ENCODE peak calls at places on chromosome 7, in six cellular contexts. One of them, this sample, is unnamed.

GRCh38 chr7:157291404-157292080 is 45.3 kb upstream of the DNAJB6 start:
- DNase-seq in AG10803: no peak
- DNase-seq in GDM1: no peak
- DNase-seq in glomerular endothelial cell: no peak
- DNase-seq in adipocyte: no peak
- DNase-seq in stimulated activated CD8-positive, alpha-beta memory T cell treated with anti-CD3 and anti-CD28 coated beads, Interleukin-7, amount 100 ng/mL, for 24 hours: no peak
- DNase-seq in this sample: no peak

GRCh38 chr7:47132471-47132870 is 449.4 kb downstream of the TNS3 start:
- DNase-seq in adipocyte: peak; percentile 14
- DNase-seq in GDM1: no peak
- DNase-seq in AG10803: peak; percentile 28
- DNase-seq in glomerular endothelial cell: no peak
- DNase-seq in stimulated activated CD8-positive, alpha-beta memory T cell treated with anti-CD3 and anti-CD28 coated beads, Interleukin-7, amount 100 ng/mL, for 24 hours: no peak
- DNase-seq in this sample: peak; percentile 84

GRCh38 chr7:984361-985126 is 1.6 kb downstream of the CYP2W1 start:
- DNase-seq in AG10803: no peak
- DNase-seq in adipocyte: no peak
- DNase-seq in GDM1: no peak
- DNase-seq in glomerular endothelial cell: no peak
- DNase-seq in stimulated activated CD8-positive, alpha-beta memory T cell treated with anti-CD3 and anti-CD28 coated beads, Interleukin-7, amount 100 ng/mL, for 24 hours: no peak
- DNase-seq in this sample: no peak

GRCh38 chr7:26854932-26855331 is 9.5 kb downstream of the SKAP2 start:
- DNase-seq in GDM1: no peak
- DNase-seq in stimulated activated CD8-positive, alpha-beta memory T cell treated with anti-CD3 and anti-CD28 coated beads, Interleukin-7, amount 100 ng/mL, for 24 hours: no peak
- DNase-seq in adipocyte: no peak
- DNase-seq in AG10803: no peak
- DNase-seq in glomerular endothelial cell: no peak
- DNase-seq in this sample: no peak

GRCh38 chr7:45052011-45052410 is 36.8 kb downstream of the NACAD start:
- DNase-seq in AG10803: no peak
- DNase-seq in adipocyte: no peak
- DNase-seq in stimulated activated CD8-positive, alpha-beta memory T cell treated with anti-CD3 and anti-CD28 coated beads, Interleukin-7, amount 100 ng/mL, for 24 hours: no peak
- DNase-seq in GDM1: no peak
- DNase-seq in glomerular endothelial cell: no peak
- DNase-seq in this sample: no peak

GRCh38 chr7:28703054-28703765 is 254.9 kb downstream of the TRIL start:
- DNase-seq in glomerular endothelial cell: no peak
- DNase-seq in GDM1: no peak
- DNase-seq in AG10803: no peak
- DNase-seq in stimulated activated CD8-positive, alpha-beta memory T cell treated with anti-CD3 and anti-CD28 coated beads, Interleukin-7, amount 100 ng/mL, for 24 hours: no peak
- DNase-seq in adipocyte: no peak
- DNase-seq in this sample: no peak

GRCh38 chr7:156820445-156821063 is 72.4 kb downstream of the LMBR1 start:
- DNase-seq in adipocyte: no peak
- DNase-seq in glomerular endothelial cell: no peak
- DNase-seq in GDM1: no peak
- DNase-seq in stimulated activated CD8-positive, alpha-beta memory T cell treated with anti-CD3 and anti-CD28 coated beads, Interleukin-7, amount 100 ng/mL, for 24 hours: no peak
- DNase-seq in AG10803: no peak
- DNase-seq in this sample: no peak

GRCh38 chr7:129307592-129307991 is 82.8 kb downstream of the AHCYL2 start:
- DNase-seq in AG10803: no peak
- DNase-seq in GDM1: no peak
- DNase-seq in glomerular endothelial cell: no peak
- DNase-seq in adipocyte: no peak
- DNase-seq in stimulated activated CD8-positive, alpha-beta memory T cell treated with anti-CD3 and anti-CD28 coated beads, Interleukin-7, amount 100 ng/mL, for 24 hours: no peak
- DNase-seq in this sample: no peak

GRCh38 chr7:107130487-107131220 is 38.1 kb upstream of the HBP1 start:
- DNase-seq in adipocyte: no peak
- DNase-seq in stimulated activated CD8-positive, alpha-beta memory T cell treated with anti-CD3 and anti-CD28 coated beads, Interleukin-7, amount 100 ng/mL, for 24 hours: no peak
- DNase-seq in AG10803: peak; percentile 8
- DNase-seq in glomerular endothelial cell: no peak
- DNase-seq in GDM1: no peak
- DNase-seq in this sample: no peak

GRCh38 chr7:155984609-155985405 is 172.5 kb upstream of the SHH start:
- DNase-seq in GDM1: no peak
- DNase-seq in AG10803: no peak
- DNase-seq in stimulated activated CD8-positive, alpha-beta memory T cell treated with anti-CD3 and anti-CD28 coated beads, Interleukin-7, amount 100 ng/mL, for 24 hours: no peak
- DNase-seq in adipocyte: no peak
- DNase-seq in glomerular endothelial cell: no peak
- DNase-seq in this sample: no peak

GRCh38 chr7:36409180-36409579 is 19.5 kb downstream of the ANLN start:
- DNase-seq in stimulated activated CD8-positive, alpha-beta memory T cell treated with anti-CD3 and anti-CD28 coated beads, Interleukin-7, amount 100 ng/mL, for 24 hours: no peak
- DNase-seq in adipocyte: no peak
- DNase-seq in AG10803: no peak
- DNase-seq in GDM1: no peak
- DNase-seq in glomerular endothelial cell: no peak
- DNase-seq in this sample: no peak

GRCh38 chr7:31407277-31407676 is 66.8 kb upstream of the NEUROD6 start:
- DNase-seq in stimulated activated CD8-positive, alpha-beta memory T cell treated with anti-CD3 and anti-CD28 coated beads, Interleukin-7, amount 100 ng/mL, for 24 hours: no peak
- DNase-seq in GDM1: no peak
- DNase-seq in adipocyte: no peak
- DNase-seq in AG10803: no peak
- DNase-seq in glomerular endothelial cell: no peak
- DNase-seq in this sample: no peak

GRCh38 chr7:147707926-147708325 is 882.6 kb upstream of the C7orf33 start:
- DNase-seq in adipocyte: no peak
- DNase-seq in stimulated activated CD8-positive, alpha-beta memory T cell treated with anti-CD3 and anti-CD28 coated beads, Interleukin-7, amount 100 ng/mL, for 24 hours: no peak
- DNase-seq in glomerular endothelial cell: no peak
- DNase-seq in AG10803: no peak
- DNase-seq in GDM1: no peak
- DNase-seq in this sample: no peak

GRCh38 chr7:1534330-1535099 is 4.0 kb downstream of the MAFK start:
- DNase-seq in stimulated activated CD8-positive, alpha-beta memory T cell treated with anti-CD3 and anti-CD28 coated beads, Interleukin-7, amount 100 ng/mL, for 24 hours: no peak
- DNase-seq in AG10803: no peak
- DNase-seq in glomerular endothelial cell: no peak
- DNase-seq in GDM1: no peak
- DNase-seq in adipocyte: no peak
- DNase-seq in this sample: no peak

GRCh38 chr7:90345548-90346319 is 782 bp upstream of the GTPBP10 start:
- DNase-seq in AG10803: peak; percentile 48
- DNase-seq in glomerular endothelial cell: peak; percentile 25
- DNase-seq in adipocyte: peak; percentile 52
- DNase-seq in stimulated activated CD8-positive, alpha-beta memory T cell treated with anti-CD3 and anti-CD28 coated beads, Interleukin-7, amount 100 ng/mL, for 24 hours: no peak
- DNase-seq in GDM1: no peak
- DNase-seq in this sample: no peak

GRCh38 chr7:124840435-124840834 is 74.8 kb upstream of the GPR37 start:
- DNase-seq in AG10803: no peak
- DNase-seq in stimulated activated CD8-positive, alpha-beta memory T cell treated with anti-CD3 and anti-CD28 coated beads, Interleukin-7, amount 100 ng/mL, for 24 hours: no peak
- DNase-seq in adipocyte: no peak
- DNase-seq in GDM1: no peak
- DNase-seq in glomerular endothelial cell: no peak
- DNase-seq in this sample: peak; percentile 13

GRCh38 chr7:130734525-130735272 is 692 bp upstream of the KLF14 start:
- DNase-seq in stimulated activated CD8-positive, alpha-beta memory T cell treated with anti-CD3 and anti-CD28 coated beads, Interleukin-7, amount 100 ng/mL, for 24 hours: no peak
- DNase-seq in GDM1: no peak
- DNase-seq in AG10803: no peak
- DNase-seq in adipocyte: peak; percentile 13
- DNase-seq in glomerular endothelial cell: no peak
- DNase-seq in this sample: no peak

GRCh38 chr7:157267516-157267915 is 69.3 kb upstream of the DNAJB6 start:
- DNase-seq in stimulated activated CD8-positive, alpha-beta memory T cell treated with anti-CD3 and anti-CD28 coated beads, Interleukin-7, amount 100 ng/mL, for 24 hours: no peak
- DNase-seq in glomerular endothelial cell: no peak
- DNase-seq in AG10803: no peak
- DNase-seq in adipocyte: no peak
- DNase-seq in GDM1: no peak
- DNase-seq in this sample: no peak

GRCh38 chr7:2104107-2104710 is 128.5 kb downstream of the MAD1L1 start:
- DNase-seq in stimulated activated CD8-positive, alpha-beta memory T cell treated with anti-CD3 and anti-CD28 coated beads, Interleukin-7, amount 100 ng/mL, for 24 hours: peak; percentile 62
- DNase-seq in AG10803: peak; percentile 91
- DNase-seq in GDM1: no peak
- DNase-seq in glomerular endothelial cell: no peak
- DNase-seq in adipocyte: peak; percentile 95
- DNase-seq in this sample: peak; percentile 77

GRCh38 chr7:43771128-43771527 is 12.6 kb downstream of the BLVRA start:
- DNase-seq in glomerular endothelial cell: no peak
- DNase-seq in stimulated activated CD8-positive, alpha-beta memory T cell treated with anti-CD3 and anti-CD28 coated beads, Interleukin-7, amount 100 ng/mL, for 24 hours: no peak
- DNase-seq in AG10803: no peak
- DNase-seq in GDM1: no peak
- DNase-seq in adipocyte: no peak
- DNase-seq in this sample: no peak

GRCh38 chr7:37440738-37441404 is 7.8 kb downstream of the ELMO1 start:
- DNase-seq in adipocyte: no peak
- DNase-seq in GDM1: peak; percentile 44
- DNase-seq in stimulated activated CD8-positive, alpha-beta memory T cell treated with anti-CD3 and anti-CD28 coated beads, Interleukin-7, amount 100 ng/mL, for 24 hours: no peak
- DNase-seq in glomerular endothelial cell: no peak
- DNase-seq in AG10803: no peak
- DNase-seq in this sample: no peak

GRCh38 chr7:27435461-27435860 is 192.9 kb downstream of the EVX1 start:
- DNase-seq in adipocyte: peak; percentile 3
- DNase-seq in stimulated activated CD8-positive, alpha-beta memory T cell treated with anti-CD3 and anti-CD28 coated beads, Interleukin-7, amount 100 ng/mL, for 24 hours: no peak
- DNase-seq in GDM1: no peak
- DNase-seq in AG10803: peak; percentile 25
- DNase-seq in glomerular endothelial cell: no peak
- DNase-seq in this sample: no peak

GRCh38 chr7:79245623-79246249 is 207.7 kb downstream of the MAGI2 start:
- DNase-seq in adipocyte: no peak
- DNase-seq in stimulated activated CD8-positive, alpha-beta memory T cell treated with anti-CD3 and anti-CD28 coated beads, Interleukin-7, amount 100 ng/mL, for 24 hours: no peak
- DNase-seq in GDM1: no peak
- DNase-seq in glomerular endothelial cell: no peak
- DNase-seq in AG10803: no peak
- DNase-seq in this sample: no peak

GRCh38 chr7:71131753-71132520 is at the start of gene GALNT17:
- DNase-seq in GDM1: no peak
- DNase-seq in adipocyte: no peak
- DNase-seq in glomerular endothelial cell: no peak
- DNase-seq in AG10803: no peak
- DNase-seq in stimulated activated CD8-positive, alpha-beta memory T cell treated with anti-CD3 and anti-CD28 coated beads, Interleukin-7, amount 100 ng/mL, for 24 hours: no peak
- DNase-seq in this sample: no peak

GRCh38 chr7:157799076-157799685 is 462.4 kb downstream of the DNAJB6 start:
- DNase-seq in adipocyte: no peak
- DNase-seq in stimulated activated CD8-positive, alpha-beta memory T cell treated with anti-CD3 and anti-CD28 coated beads, Interleukin-7, amount 100 ng/mL, for 24 hours: no peak
- DNase-seq in glomerular endothelial cell: no peak
- DNase-seq in AG10803: no peak
- DNase-seq in GDM1: no peak
- DNase-seq in this sample: no peak

GRCh38 chr7:48351893-48352292 is 180.6 kb downstream of the ABCA13 start:
- DNase-seq in GDM1: no peak
- DNase-seq in adipocyte: no peak
- DNase-seq in glomerular endothelial cell: no peak
- DNase-seq in stimulated activated CD8-positive, alpha-beta memory T cell treated with anti-CD3 and anti-CD28 coated beads, Interleukin-7, amount 100 ng/mL, for 24 hours: no peak
- DNase-seq in AG10803: no peak
- DNase-seq in this sample: no peak

GRCh38 chr7:927031-927671 is 27.3 kb downstream of the ADAP1 start:
- DNase-seq in AG10803: no peak
- DNase-seq in glomerular endothelial cell: no peak
- DNase-seq in adipocyte: no peak
- DNase-seq in GDM1: no peak
- DNase-seq in stimulated activated CD8-positive, alpha-beta memory T cell treated with anti-CD3 and anti-CD28 coated beads, Interleukin-7, amount 100 ng/mL, for 24 hours: no peak
- DNase-seq in this sample: no peak

GRCh38 chr7:48052748-48053147 is 17.4 kb downstream of the C7orf57 start:
- DNase-seq in stimulated activated CD8-positive, alpha-beta memory T cell treated with anti-CD3 and anti-CD28 coated beads, Interleukin-7, amount 100 ng/mL, for 24 hours: no peak
- DNase-seq in adipocyte: no peak
- DNase-seq in GDM1: no peak
- DNase-seq in AG10803: peak; percentile 8
- DNase-seq in glomerular endothelial cell: no peak
- DNase-seq in this sample: peak; percentile 66

This sample was measured in COLO829.